ENCODE peak calls at places on chromosomes 5 and 9, in four cellular contexts. G is H1, M is GM12878, H is HepG2. V is an unnamed sample.

GRCh38 chr5:132677191-132677590 is 3.4 kb downstream of the IL4 start:
- DNase-seq in G (no peak), H (peak), M (no peak), V (no peak)

GRCh38 chr5:122252319-122252718 is 59.7 kb upstream of the SNCAIP start:
- DNase-seq in H (no peak), G (no peak), M (no peak), V (no peak)

GRCh38 chr9:130284249-130284625 is 18.7 kb downstream of the HMCN2 start:
- DNase-seq in G (no peak), M (no peak), H (no peak), V (no peak)

GRCh38 chr5:53930457-53930856 is 370.0 kb downstream of the NDUFS4 start:
- DNase-seq in H (no peak), G (no peak), M (no peak), V (no peak)

GRCh38 chr9:107243757-107244156 is 39.3 kb upstream of the RAD23B start:
- DNase-seq in H (peak), G (no peak), M (no peak), V (no peak)

GRCh38 chr5:107502711-107503110 is 168.0 kb downstream of the EFNA5 start:
- DNase-seq in M (no peak), G (no peak), H (no peak), V (no peak)

GRCh38 chr5:159504857-159505304 is 174.6 kb upstream of the IL12B start:
- DNase-seq in H (no peak), G (no peak), M (no peak), V (no peak)

GRCh38 chr9:93267681-93268505 is 84.0 kb downstream of the WNK2 start:
- DNase-seq in G (no peak), H (no peak), M (no peak), V (no peak)

GRCh38 chr9:90899287-90899686 is 97.7 kb downstream of the SYK start:
- DNase-seq in G (no peak), M (no peak), H (no peak), V (no peak)

GRCh38 chr9:9949948-9950347 is 662.9 kb downstream of the PTPRD start:
- DNase-seq in H (no peak), G (no peak), M (no peak), V (no peak)

GRCh38 chr9:109974143-109974917 is 194.3 kb downstream of the PALM2AKAP2 start:
- DNase-seq in G (no peak), H (no peak), M (peak), V (no peak)

GRCh38 chr5:72302171-72302570 is 17.9 kb downstream of the MRPS27 start:
- DNase-seq in G (no peak), H (no peak), M (no peak), V (peak)
- TF ChIP-seq ZNF274 in G (no peak), H (no peak), M (no peak), V (no peak)

GRCh38 chr5:138605254-138605972 is 30.2 kb upstream of the HSPA9 start:
- DNase-seq in M (peak), H (no peak), G (no peak), V (no peak)

GRCh38 chr5:138615461-138615860 is 40.3 kb upstream of the HSPA9 start:
- DNase-seq in H (no peak), G (no peak), M (no peak), V (no peak)

GRCh38 chr5:138606378-138606777 is 31.2 kb upstream of the HSPA9 start:
- DNase-seq in M (no peak), G (no peak), H (no peak), V (no peak)

GRCh38 chr5:138611295-138612220 is 36.4 kb upstream of the HSPA9 start:
- DNase-seq in G (peak), M (no peak), H (no peak), V (no peak)

DNA sequence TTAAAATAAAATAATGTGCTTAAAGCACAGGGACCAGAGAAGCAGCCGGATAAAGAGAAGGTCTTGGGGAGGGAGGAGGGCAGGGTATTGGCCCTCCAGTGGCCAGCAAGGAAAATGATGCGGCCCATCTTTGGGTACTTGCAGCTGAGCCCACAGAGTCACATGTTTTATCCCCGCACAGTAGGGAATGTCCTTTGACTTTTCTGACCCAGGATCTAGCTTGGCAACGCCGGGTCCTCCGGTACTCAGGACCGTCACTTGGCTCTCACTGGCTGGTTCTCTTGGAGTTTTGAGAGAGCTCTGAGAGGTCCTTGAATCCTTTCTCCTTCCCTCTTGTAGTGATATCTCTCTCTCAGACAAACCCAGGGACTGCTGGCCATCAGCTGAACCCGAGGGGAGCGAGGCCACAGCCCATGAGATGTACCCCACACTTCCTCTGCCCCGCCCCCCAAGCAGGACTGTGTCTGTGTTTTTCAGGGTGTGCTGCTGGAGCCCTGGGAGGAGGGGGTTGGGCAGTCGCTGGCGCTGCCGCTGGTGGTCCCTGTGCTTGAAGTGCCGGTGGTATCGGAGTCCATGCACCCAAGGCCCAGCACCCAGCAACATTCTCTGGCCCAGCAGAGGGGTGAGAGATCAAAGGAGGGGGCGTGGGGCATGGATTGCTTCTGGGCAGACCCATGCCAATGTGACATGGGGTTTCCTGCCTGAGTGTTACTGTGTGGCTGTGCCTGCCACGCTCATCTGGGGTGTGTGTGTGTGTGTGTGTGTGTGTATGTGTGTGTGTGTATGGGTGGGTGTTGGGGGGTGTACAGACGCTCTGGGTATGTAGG is 35.5 kb upstream of the HSPA9 start:
- DNase-seq in H (no peak), G (peak), M (no peak), V (no peak)
- TF ChIP-seq SUZ12 in H (no peak), G (no peak), M (no peak), V (no peak)

GRCh38 chr5:177288191-177288590 is 15.3 kb downstream of the RAB24 start:
- DNase-seq in M (no peak), H (no peak), G (no peak), V (no peak)

GRCh38 chr5:177293819-177294581 is 9.5 kb downstream of the RAB24 start:
- DNase-seq in M (no peak), H (no peak), G (peak), V (no peak)

GRCh38 chr5:177291735-177292134 is 11.8 kb downstream of the RAB24 start:
- DNase-seq in H (no peak), M (no peak), G (no peak), V (no peak)

GRCh38 chr5:177294632-177295031 is 8.9 kb downstream of the RAB24 start:
- DNase-seq in M (no peak), H (no peak), G (no peak), V (no peak)

DNA sequence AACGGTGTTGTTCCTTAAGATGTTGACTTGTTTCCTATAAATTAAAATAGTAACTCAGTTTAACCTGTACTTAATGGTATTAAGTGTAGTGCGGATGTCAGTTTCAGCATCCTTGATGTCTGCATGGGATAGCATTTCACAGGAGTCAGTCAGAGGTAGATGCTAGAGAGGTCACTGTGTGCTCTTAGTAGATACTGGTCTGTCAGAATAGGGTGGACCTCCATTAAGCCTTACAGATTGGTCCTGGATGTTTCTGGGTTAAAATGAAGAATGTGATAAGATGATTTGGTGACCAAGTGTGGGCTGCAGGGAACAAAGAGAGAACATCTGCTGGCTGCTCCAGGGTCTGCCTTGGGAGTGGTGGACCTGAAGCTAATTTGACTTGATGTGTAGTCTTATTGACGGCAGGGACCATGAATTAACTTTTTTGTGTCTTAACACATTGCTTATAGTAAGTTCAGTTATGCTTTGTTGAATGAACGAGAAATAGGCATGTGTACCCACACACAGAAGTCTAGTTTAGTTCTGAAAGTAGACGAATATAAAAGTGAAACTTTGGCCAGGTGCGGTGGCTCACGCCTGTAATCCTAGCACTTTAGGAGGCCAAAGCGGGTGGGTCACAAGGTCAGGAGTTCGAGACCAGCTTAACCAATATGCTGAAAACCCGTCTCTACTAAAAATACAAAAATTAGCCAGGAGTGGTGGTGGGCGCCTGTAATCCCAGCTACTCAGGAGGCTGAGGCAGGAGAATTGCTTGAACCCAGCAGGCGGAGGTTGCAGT is 12.5 kb downstream of the RAB24 start:
- DNase-seq in G (no peak), H (no peak), M (no peak), V (no peak)
- H3K4me3 ChIP-seq in G (no peak), H (no peak), M (peak), V (no peak)

GRCh38 chr5:81802020-81802419 is 51.1 kb upstream of the SSBP2 start:
- DNase-seq in M (no peak), G (no peak), H (no peak), V (no peak)

GRCh38 chr5:81802625-81803024 is 51.7 kb upstream of the SSBP2 start:
- DNase-seq in M (no peak), H (no peak), G (no peak), V (no peak)

GRCh38 chr5:81808106-81808505 is 57.2 kb upstream of the SSBP2 start:
- DNase-seq in M (no peak), G (no peak), H (no peak), V (no peak)

GRCh38 chr5:81803812-81804211 is 52.9 kb upstream of the SSBP2 start:
- DNase-seq in G (no peak), H (no peak), M (no peak), V (no peak)

DNA sequence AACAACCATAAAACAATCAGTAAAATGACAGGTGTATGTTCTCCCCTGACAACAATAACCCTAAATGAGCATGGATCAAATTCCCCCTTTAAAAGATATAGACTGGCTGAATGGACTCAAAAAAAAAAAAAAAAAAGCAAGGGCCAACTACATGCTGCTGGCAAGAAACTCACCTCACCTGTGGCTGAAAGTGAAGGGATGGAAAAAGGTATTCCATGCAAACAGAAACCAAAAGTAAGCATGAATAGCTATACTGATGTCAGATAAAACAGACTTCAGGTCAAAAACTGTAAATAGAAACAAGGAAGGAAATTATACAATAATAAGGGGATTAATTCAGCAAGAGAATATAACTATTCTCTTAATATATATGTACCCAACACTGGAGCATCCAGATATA is 54.2 kb upstream of the SSBP2 start:
- DNase-seq in M (no peak), H (no peak), G (no peak), V (no peak)
- TF ChIP-seq ZNF274 in M (no peak), H (no peak), G (no peak), V (no peak)

DNA sequence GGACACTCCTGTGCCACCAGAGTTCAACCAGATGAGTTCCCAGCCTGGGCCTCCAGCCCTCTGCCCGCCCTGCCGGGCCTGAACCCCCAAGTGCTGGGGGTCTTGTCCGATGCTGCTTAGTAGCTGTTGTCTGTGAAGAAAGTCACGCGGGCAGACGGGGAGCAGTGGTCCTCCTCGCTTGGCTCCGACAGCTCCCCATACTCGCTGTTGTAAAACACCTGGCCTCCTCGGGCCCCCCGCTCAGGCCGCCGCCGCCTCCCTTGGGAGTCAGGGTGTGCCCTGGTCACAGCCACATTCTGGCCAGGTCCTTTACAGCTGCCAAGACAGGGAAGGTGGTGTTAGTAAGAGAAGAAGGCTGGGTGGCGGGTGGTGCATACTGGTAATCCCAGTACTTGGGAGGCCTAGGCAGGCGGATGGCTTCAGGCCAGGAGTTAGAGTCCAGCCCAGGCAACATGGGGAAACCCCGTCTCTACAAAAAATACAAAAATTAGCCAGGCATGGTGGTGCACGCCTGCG is 11.8 kb upstream of the SCGB3A1 start:
- DNase-seq in M (no peak), H (no peak), G (no peak), V (no peak)
- TF ChIP-seq SUZ12 in M (no peak), H (no peak), G (no peak), V (no peak)

GRCh38 chr9:720239-720881 is 121.1 kb upstream of the DMRT1 start:
- DNase-seq in G (no peak), M (no peak), H (no peak), V (no peak)
- H3K4me3 ChIP-seq in G (no peak), M (no peak), H (no peak), V (no peak)